ENCODE peak calls at places on chromosomes 5 and 9, in nine cellular contexts. S is adipocyte, U is neural progenitor cell, N is A549, T is lower lobe of right lung, L is adrenal gland, A is upper lobe of right lung, E is body of pancreas, G is stomach. O is an unnamed sample.

GRCh38 chr5:122773615-122774014 is 1.3 kb upstream of the SNX2 start:
- DNase-seq in U (no peak), N (no peak), T (no peak), S (no peak), E (no peak), L (no peak), A (no peak), G (no peak), O (no peak)

GRCh38 chr9:105510024-105510423 is 47.9 kb upstream of the FKTN start:
- DNase-seq in N (no peak), L (no peak), A (no peak), S (no peak), T (no peak), E (no peak), U (no peak), G (no peak), O (no peak)

GRCh38 chr9:134634667-134635230 is 6.9 kb upstream of the COL5A1 start:
- DNase-seq in S (no peak), A (peak; percentile 31), U (no peak), N (no peak), E (peak; percentile 6), L (peak; percentile 11), T (peak; percentile 31), G (no peak), O (peak; percentile 54)

GRCh38 chr9:2122299-2122698 is 107.2 kb downstream of the SMARCA2 start:
- DNase-seq in T (no peak), S (no peak), U (no peak), G (no peak), A (no peak), N (no peak), E (no peak), L (no peak), O (no peak)

GRCh38 chr5:76544268-76544926 is 78.8 kb downstream of the F2RL2 start:
- DNase-seq in T (peak; percentile 51), U (peak; percentile 60), L (peak; percentile 38), N (peak; percentile 44), S (no peak), E (peak; percentile 81), G (peak; percentile 76), A (no peak), O (no peak)

GRCh38 chr9:6567140-6567591 is 78.4 kb downstream of the GLDC start:
- DNase-seq in N (peak; percentile 41), E (no peak), A (no peak), S (peak; percentile 84), G (no peak), T (no peak), U (no peak), L (peak; percentile 48), O (no peak)

GRCh38 chr9:88433583-88434240 is 45.5 kb downstream of the SPIN1 start:
- DNase-seq in S (peak; percentile 10), T (no peak), G (no peak), N (no peak), L (no peak), A (no peak), U (no peak), E (no peak), O (no peak)

GRCh38 chr5:176530983-176531901 is 6.0 kb downstream of the RNF44 start:
- DNase-seq in L (no peak), G (no peak), T (peak; percentile 41), E (no peak), U (no peak), A (no peak), N (no peak), S (no peak), O (peak; percentile 83)

GRCh38 chr5:137470111-137470920 is 28.8 kb downstream of the SPOCK1 start:
- DNase-seq in N (peak; percentile 70), G (no peak), A (no peak), L (peak; percentile 59), U (no peak), T (no peak), S (peak; percentile 87), E (peak; percentile 19), O (no peak)

GRCh38 chr5:109682383-109682782 is 7.3 kb upstream of the MAN2A1 start:
- DNase-seq in G (no peak), T (no peak), L (no peak), U (peak; percentile 23), S (peak; percentile 27), N (no peak), A (no peak), E (no peak), O (no peak)

GRCh38 chr5:14932902-14933475 is 61.4 kb upstream of the ANKH start:
- DNase-seq in E (no peak), U (no peak), G (no peak), A (no peak), N (no peak), L (no peak), S (no peak), T (no peak), O (no peak)

GRCh38 chr5:124655211-124655880 is 91.1 kb downstream of the ZNF608 start:
- DNase-seq in U (no peak), G (no peak), A (no peak), L (no peak), S (peak; percentile 81), T (no peak), E (no peak), N (no peak), O (no peak)

GRCh38 chr5:88690619-88691560 is 192.1 kb downstream of the MEF2C start:
- DNase-seq in E (peak; percentile 71), T (peak; percentile 82), N (peak; percentile 59), U (peak; percentile 89), A (peak; percentile 80), L (peak; percentile 63), S (peak; percentile 88), G (peak; percentile 76), O (peak; percentile 92)

GRCh38 chr5:156892223-156892622 is 42.1 kb downstream of the PPP1R2B start:
- DNase-seq in S (no peak), L (no peak), T (no peak), U (no peak), N (no peak), E (no peak), A (no peak), G (no peak), O (no peak)

GRCh38 chr9:4137234-4137633 is 162.6 kb downstream of the GLIS3 start:
- DNase-seq in L (no peak), N (peak; percentile 65), G (no peak), E (no peak), U (no peak), S (peak; percentile 83), T (no peak), A (no peak), O (no peak)

GRCh38 chr5:173640166-173640804 is 23.8 kb upstream of the BOD1 start:
- DNase-seq in E (no peak), N (no peak), S (peak; percentile 12), A (no peak), L (no peak), U (no peak), G (no peak), T (no peak), O (no peak)

GRCh38 chr5:101102506-101102905 is 199.4 kb upstream of the ST8SIA4 start:
- DNase-seq in N (peak; percentile 21), A (no peak), U (no peak), G (no peak), S (no peak), T (no peak), E (no peak), L (no peak), O (no peak)

DNA sequence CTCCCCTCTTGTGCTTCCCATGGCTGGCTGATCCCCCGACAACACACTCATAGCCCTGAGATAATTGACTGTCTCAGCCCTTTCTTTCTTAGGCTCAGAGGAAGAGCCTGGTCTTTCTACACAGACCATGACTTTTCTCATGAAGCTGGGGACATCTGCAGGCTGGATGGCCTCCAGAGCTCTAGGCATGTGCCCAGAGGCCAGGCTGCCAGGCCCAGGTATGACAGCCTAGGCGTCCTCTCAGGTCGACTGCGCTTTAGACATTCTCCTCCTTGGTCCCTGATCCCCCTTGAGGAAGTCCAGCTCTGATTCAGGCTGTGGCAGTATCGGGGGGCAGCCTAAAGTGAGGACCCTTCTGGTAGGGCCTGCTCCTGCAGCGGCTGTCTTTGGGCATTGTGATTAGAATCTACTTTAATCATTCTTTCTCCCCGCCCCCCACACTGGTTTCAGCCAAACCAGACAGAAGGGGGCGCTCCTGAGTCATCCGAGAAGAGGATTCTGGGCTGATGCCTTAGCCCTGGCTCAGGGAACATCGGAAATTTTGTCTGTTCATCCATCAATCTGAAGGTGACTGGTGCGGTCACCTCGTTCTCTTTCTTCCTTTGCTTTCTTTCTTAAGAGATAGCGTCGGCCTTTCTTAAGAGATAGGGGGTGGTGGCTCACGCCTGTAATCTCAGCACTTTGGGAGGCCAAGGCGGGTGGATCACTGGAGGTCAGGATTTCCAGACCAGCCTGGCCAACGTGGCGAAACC is 66.5 kb upstream of the HSPA9 start:
- DNase-seq in S (peak; percentile 83), G (peak; percentile 83), E (peak; percentile 54), L (peak; percentile 89), N (peak; percentile 62), T (peak; percentile 75), A (peak; percentile 80), U (peak; percentile 93), O (peak; percentile 81)
- H3K4me1 ChIP-seq in S (no peaks in the 10 kb centered on the region), G (no peaks in the 10 kb centered on the region), E (peaks cover 4% of the 10 kb centered on the region), L (no peaks in the 10 kb centered on the region), N (no peaks in the 10 kb centered on the region), T (peaks cover 5% of the 10 kb centered on the region), A (no peaks in the 10 kb centered on the region), U (peaks cover 19% of the 10 kb centered on the region), O (peaks cover 12% of the 10 kb centered on the region)

DNA sequence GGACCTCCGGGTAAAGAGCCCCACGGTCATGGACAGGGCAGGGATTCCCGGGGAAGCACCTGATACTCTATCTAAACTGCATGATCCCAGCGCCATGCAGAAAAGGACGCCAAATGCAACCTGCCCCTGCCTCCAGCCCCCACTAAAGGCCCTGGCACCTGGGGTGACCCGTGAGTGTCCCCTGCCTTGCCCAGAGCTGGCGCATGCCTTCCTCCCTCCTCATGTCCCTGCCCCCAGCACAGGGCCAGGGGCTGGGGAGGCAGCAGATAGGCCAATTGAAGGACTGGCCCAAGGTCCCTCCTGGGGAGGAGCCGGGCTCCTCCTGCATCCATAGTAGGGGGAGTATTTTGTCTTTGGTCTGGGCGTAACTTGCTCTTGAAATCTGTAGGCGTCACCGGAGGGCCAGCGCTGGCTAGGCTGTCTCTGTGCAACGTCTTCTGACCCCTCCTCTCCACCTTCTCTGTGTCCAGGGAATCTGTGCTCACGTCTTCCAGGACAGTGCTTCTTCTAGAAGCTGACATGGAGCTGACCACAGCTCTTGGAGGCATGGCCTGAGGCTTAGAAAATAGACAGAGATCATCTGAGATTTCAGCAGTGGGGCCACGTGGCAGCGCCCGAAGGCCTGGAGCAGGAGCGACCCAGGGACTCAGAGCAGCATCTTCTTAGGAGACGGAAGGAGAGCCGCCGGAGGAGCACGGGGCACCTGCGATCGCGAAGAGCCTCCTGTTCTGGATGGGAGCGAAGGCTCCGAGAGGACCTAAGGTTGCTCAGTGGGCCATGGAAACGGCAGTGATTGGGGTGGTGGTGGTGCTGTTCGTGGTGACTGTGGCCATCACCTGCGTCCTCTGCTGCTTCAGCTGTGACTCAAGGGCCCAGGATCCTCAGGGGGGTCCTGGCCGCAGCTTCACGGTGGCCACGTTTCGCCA is 660 bp downstream of the SPAAR start:
- DNase-seq in U (no peak), S (no peak), E (no peak), G (no peak), L (no peak), A (no peak), T (no peak), N (no peak), O (no peak)
- H3K4me1 ChIP-seq in U (peaks cover 22% of the 10 kb centered on the region), S (peaks cover 64% of the 10 kb centered on the region), E (peaks cover 55% of the 10 kb centered on the region), G (peaks cover 61% of the 10 kb centered on the region), L (peaks cover 38% of the 10 kb centered on the region), A (peaks cover 74% of the 10 kb centered on the region), T (peaks cover 66% of the 10 kb centered on the region), N (peaks cover 58% of the 10 kb centered on the region), O (peaks cover 51% of the 10 kb centered on the region)

GRCh38 chr9:100819980-100820379 is 208.5 kb upstream of the PLPPR1 start:
- DNase-seq in S (no peak), L (no peak), T (no peak), G (no peak), N (no peak), E (no peak), U (peak; percentile 26), A (no peak), O (no peak)
- H3K4me1 ChIP-seq in S (no peaks in the 10 kb centered on the region), L (no peaks in the 10 kb centered on the region), T (no peaks in the 10 kb centered on the region), G (no peaks in the 10 kb centered on the region), N (no peaks in the 10 kb centered on the region), E (no peaks in the 10 kb centered on the region), U (peaks cover 25% of the 10 kb centered on the region), A (no peaks in the 10 kb centered on the region), O (no peaks in the 10 kb centered on the region)

GRCh38 chr5:50726475-50727148 is 60.2 kb downstream of the PARP8 start:
- DNase-seq in L (no peak), T (no peak), G (no peak), E (no peak), U (no peak), N (no peak), S (no peak), A (no peak), O (no peak)
- H3K4me1 ChIP-seq in L (peaks cover 29% of the 10 kb centered on the region), T (peaks cover 11% of the 10 kb centered on the region), G (peaks cover 5% of the 10 kb centered on the region), E (peaks cover 25% of the 10 kb centered on the region), U (peaks cover 24% of the 10 kb centered on the region), N (no peaks in the 10 kb centered on the region), S (peaks cover 21% of the 10 kb centered on the region), A (no peaks in the 10 kb centered on the region), O (peaks cover 39% of the 10 kb centered on the region)